ENCODE peak calls at places on chromosomes 1 and 21, in four cellular contexts. D, V, U and F are unnamed samples.

GRCh38 chr1:113763651-113764050 is 4.4 kb upstream of the PHTF1 start:
- DNase-seq in U (no peak), D (no peak), V (no peak), F (no peak)

GRCh38 chr1:193417420-193417819 is 231.0 kb upstream of the B3GALT2 start:
- DNase-seq in U (peak; percentile 64), D (peak; percentile 34), V (peak; percentile 21), F (no peak)

GRCh38 chr1:171566467-171566866 is 55.6 kb upstream of the MYOCOS start:
- DNase-seq in V (no peak), D (no peak), U (peak; percentile 29), F (no peak)

GRCh38 chr1:41955461-41956159 is 36.9 kb upstream of the HIVEP3 start:
- DNase-seq in V (peak; percentile 93), U (peak; percentile 89), D (peak; percentile 79), F (peak; percentile 86)

GRCh38 chr1:16717174-16718108 is 22.9 kb upstream of the RNU1-4 start:
- DNase-seq in V (no peak), U (peak; percentile 34), D (no peak), F (no peak)

GRCh38 chr1:204439976-204440375 is 28.4 kb upstream of the PPP1R15B start:
- DNase-seq in U (no peak), V (no peak), D (no peak), F (no peak)

GRCh38 chr1:245213066-245213465 is 58.3 kb downstream of the KIF26B start:
- DNase-seq in V (no peak), U (no peak), D (no peak), F (no peak)

GRCh38 chr1:61887076-61887867 is 145.0 kb downstream of the PATJ start:
- DNase-seq in V (no peak), D (no peak), U (peak; percentile 19), F (no peak)

GRCh38 chr1:73673980-73674379 is 524.0 kb downstream of the LRRIQ3 start:
- DNase-seq in U (no peak), V (no peak), D (no peak), F (no peak)

GRCh38 chr21:31334648-31335121 is 9.4 kb downstream of the TIAM1 start:
- DNase-seq in U (no peak), D (no peak), V (no peak), F (no peak)

GRCh38 chr1:33296082-33296458 is 24.8 kb downstream of the A3GALT2 start:
- DNase-seq in U (no peak), D (no peak), V (no peak), F (no peak)

GRCh38 chr1:225944951-225945350 is 3.9 kb upstream of the LEFTY2 start:
- DNase-seq in D (no peak), U (no peak), V (no peak), F (no peak)

GRCh38 chr1:98439471-98439870 is 222.1 kb upstream of the SNX7 start:
- DNase-seq in D (no peak), U (no peak), V (no peak), F (no peak)

GRCh38 chr1:173360478-173361063 is 116.6 kb upstream of the PRDX6 start:
- DNase-seq in U (no peak), V (no peak), D (no peak), F (no peak)

GRCh38 chr1:12501661-12502060 is 116.3 kb downstream of the DHRS3 start:
- DNase-seq in U (peak; percentile 51), V (peak; percentile 26), D (peak; percentile 32), F (no peak)

GRCh38 chr1:228347181-228347580 is 59.5 kb downstream of the TRIM11 start:
- DNase-seq in V (no peak), U (no peak), D (no peak), F (no peak)

GRCh38 chr1:184489908-184490307 is 103.1 kb downstream of the C1orf21 start:
- DNase-seq in U (no peak), V (no peak), D (no peak), F (no peak)

GRCh38 chr1:235853653-235854052 is 13.1 kb downstream of the LYST start:
- DNase-seq in V (no peak), U (no peak), D (no peak), F (no peak)

GRCh38 chr1:228391411-228392020 is 15.1 kb downstream of the TRIM11 start:
- DNase-seq in D (no peak), V (no peak), U (no peak), F (no peak)

GRCh38 chr1:216778763-216779162 is 55.5 kb upstream of the ESRRG start:
- DNase-seq in D (no peak), V (no peak), U (no peak), F (no peak)

GRCh38 chr1:21759182-21759581 is 23.8 kb downstream of the USP48 start:
- DNase-seq in U (no peak), V (no peak), D (no peak), F (no peak)

GRCh38 chr1:27142464-27142863 is 12.5 kb downstream of the SLC9A1 start:
- DNase-seq in V (no peak), U (no peak), D (no peak), F (no peak)

GRCh38 chr1:205344010-205344808 is 12.5 kb downstream of the KLHDC8A start:
- DNase-seq in V (no peak), U (no peak), D (no peak), F (no peak)